ENCODE peak calls at places on chromosomes 12 and 14, in eight cellular contexts. A is Daoy, V is aorta, E is HS-5, B is Right ventricle myocardium superior, F is GM20000, I is NCI-H1417, Y is activated T-cell treated with anti-CD3 and anti-CD28 coated beads for 4 hours. M is an unnamed sample.

GRCh38 chr14:93332032-93332852 is 594 bp downstream of the BTBD7 start:
- DNase-seq in A (peak; percentile 67), V (peak; percentile 72), E (no peak), B (peak; percentile 77), F (peak; percentile 85), I (peak; percentile 39), Y (peak; percentile 11), M (no peak)

GRCh38 chr14:39080886-39081285 is 22.1 kb downstream of the SEC23A start:
- DNase-seq in A (no peak), V (no peak), E (no peak), B (no peak), F (no peak), I (no peak), Y (no peak), M (no peak)

GRCh38 chr12:121288158-121288848 is 8.2 kb downstream of the CAMKK2 start:
- DNase-seq in A (no peak), V (no peak), E (no peak), B (peak; percentile 42), F (peak; percentile 52), I (no peak), Y (no peak), M (no peak)

GRCh38 chr14:104750658-104751057 is 2.3 kb upstream of the SIVA1 start:
- DNase-seq in A (no peak), V (no peak), E (no peak), B (no peak), F (no peak), I (no peak), Y (no peak), M (no peak)

GRCh38 chr14:34201909-34202622 is 251.2 kb upstream of the EGLN3 start:
- DNase-seq in A (no peak), V (no peak), E (no peak), B (no peak), F (no peak), I (no peak), Y (no peak), M (no peak)

GRCh38 chr14:105330491-105330895 is 15.9 kb downstream of the PACS2 start:
- DNase-seq in A (peak; percentile 79), V (peak; percentile 73), E (no peak), B (peak; percentile 54), F (no peak), I (no peak), Y (no peak), M (no peak)

GRCh38 chr12:99911967-99912366 is 72.8 kb downstream of the ANKS1B start:
- DNase-seq in A (no peak), V (no peak), E (no peak), B (no peak), F (peak; percentile 5), I (no peak), Y (no peak), M (no peak)

GRCh38 chr14:104554088-104554607 is 25.4 kb upstream of the C14orf180 start:
- DNase-seq in A (no peak), V (peak; percentile 20), E (no peak), B (no peak), F (no peak), I (no peak), Y (no peak), M (no peak)

GRCh38 chr14:85131523-85131922 is 398.4 kb upstream of the FLRT2 start:
- DNase-seq in A (no peak), V (no peak), E (no peak), B (no peak), F (no peak), I (peak; percentile 33), Y (no peak), M (peak; percentile 8)

GRCh38 chr14:24339284-24340151 is at the start of gene RIPK3:
- DNase-seq in A (no peak), V (peak; percentile 66), E (no peak), B (peak; percentile 77), F (peak; percentile 82), I (peak; percentile 16), Y (peak; percentile 64), M (no peak)

GRCh38 chr12:96034631-96035282 is 630 bp downstream of the LTA4H start:
- DNase-seq in A (peak; percentile 34), V (peak; percentile 54), E (peak; percentile 11), B (peak; percentile 41), F (no peak), I (no peak), Y (no peak), M (no peak)

GRCh38 chr12:599756-600155 is 63.5 kb downstream of the NINJ2 start:
- DNase-seq in A (no peak), V (no peak), E (no peak), B (peak; percentile 29), F (no peak), I (no peak), Y (no peak), M (no peak)

GRCh38 chr14:20477211-20477876 is 8.1 kb downstream of the PNP start:
- DNase-seq in A (peak; percentile 96), V (no peak), E (no peak), B (peak; percentile 73), F (no peak), I (no peak), Y (no peak), M (no peak)

GRCh38 chr12:53232641-53233538 is 881 bp upstream of the RARG start:
- DNase-seq in A (peak; percentile 37), V (peak; percentile 84), E (no peak), B (peak; percentile 80), F (no peak), I (no peak), Y (no peak), M (no peak)

GRCh38 chr12:124654666-124655316 is 87.4 kb upstream of the NCOR2 start:
- DNase-seq in A (peak; percentile 44), V (peak; percentile 84), E (no peak), B (peak; percentile 88), F (no peak), I (no peak), Y (no peak), M (no peak)

GRCh38 chr12:70571705-70572269 is 65.4 kb downstream of the PTPRB start:
- DNase-seq in A (no peak), V (no peak), E (no peak), B (no peak), F (no peak), I (no peak), Y (no peak), M (no peak)

GRCh38 chr12:16385779-16386646 is 38.6 kb downstream of the MGST1 start:
- DNase-seq in A (peak; percentile 47), V (no peak), E (peak; percentile 6), B (no peak), F (no peak), I (peak; percentile 52), Y (no peak), M (no peak)

GRCh38 chr14:33026850-33027420 is 88.3 kb downstream of the NPAS3 start:
- DNase-seq in A (no peak), V (peak; percentile 44), E (no peak), B (no peak), F (no peak), I (no peak), Y (no peak), M (no peak)

GRCh38 chr12:52005903-52006703 is 643 bp upstream of the TAMALIN start:
- DNase-seq in A (no peak), V (peak; percentile 87), E (no peak), B (peak; percentile 79), F (peak; percentile 87), I (no peak), Y (no peak), M (no peak)

GRCh38 chr12:132803125-132803524 is 25.5 kb downstream of the GOLGA3 start:
- DNase-seq in A (no peak), V (no peak), E (no peak), B (no peak), F (no peak), I (no peak), Y (no peak), M (no peak)